ENCODE peak calls at places on chromosomes 4 and X, in seven cellular contexts. M is A673, G is cardiac fibroblast, V is suprapubic skin, P is fibroblast of mammary gland, Q is SJSA1, J is cardiac muscle cell. R is an unnamed sample.

GRCh38 chr4:126779446-126780166 is 853.2 kb upstream of the INTU start:
- DNase-seq in M (no peak), G (no peak), V (no peak), P (peak), Q (no peak), J (no peak), R (no peak)

GRCh38 chrX:154043003-154043402 is 23.3 kb upstream of the IRAK1 start:
- DNase-seq in M (no peak), G (peak), V (no peak), P (peak), Q (no peak), J (peak), R (no peak)

GRCh38 chr4:83639849-83640493 is 104.1 kb downstream of the GPAT3 start:
- DNase-seq in M (peak), G (peak), V (no peak), P (peak), Q (peak), J (peak), R (peak)

GRCh38 chr4:128979934-128980333 is 113.4 kb downstream of the SCLT1 start:
- DNase-seq in M (peak), G (peak), V (no peak), P (peak), Q (no peak), J (peak), R (peak)

GRCh38 chr4:40409835-40410234 is 74.7 kb downstream of the CHRNA9 start:
- DNase-seq in M (no peak), G (peak), V (no peak), P (peak), Q (no peak), J (peak), R (peak)

GRCh38 chr4:53646792-53647191 is 55.5 kb upstream of the LNX1 start:
- DNase-seq in M (no peak), G (no peak), V (no peak), P (no peak), Q (peak), J (no peak), R (no peak)

GRCh38 chr4:76305971-76306881 is at the start of gene STBD1:
- DNase-seq in M (peak), G (peak), V (peak), P (peak), Q (peak), J (peak), R (no peak)

GRCh38 chr4:173420324-173420752 is 21.4 kb upstream of the SCRG1 start:
- DNase-seq in M (peak), G (peak), V (no peak), P (peak), Q (peak), J (peak), R (no peak)

GRCh38 chr4:158428242-158428641 is 93.4 kb upstream of the RXFP1 start:
- DNase-seq in M (no peak), G (peak), V (no peak), P (peak), Q (peak), J (peak), R (no peak)

GRCh38 chrX:137032378-137032694 is 1.5 kb downstream of the GPR101 start:
- DNase-seq in M (no peak), G (no peak), V (no peak), P (no peak), Q (no peak), J (no peak), R (no peak)

GRCh38 chr4:10732235-10732975 is 47.8 kb upstream of the CLNK start:
- DNase-seq in M (no peak), G (no peak), V (no peak), P (no peak), Q (no peak), J (no peak), R (no peak)

GRCh38 chrX:53085661-53086229 is 3.6 kb downstream of the TSPYL2 start:
- DNase-seq in M (no peak), G (no peak), V (no peak), P (no peak), Q (no peak), J (no peak), R (no peak)

GRCh38 chr4:157911662-157912061 is 261.2 kb downstream of the GASK1B start:
- DNase-seq in M (no peak), G (no peak), V (no peak), P (no peak), Q (no peak), J (no peak), R (no peak)

GRCh38 chr4:41216294-41217019 is 2.1 kb upstream of the APBB2 start:
- DNase-seq in M (peak), G (peak), V (peak), P (peak), Q (peak), J (peak), R (peak)

GRCh38 chr4:169018406-169018805 is 8.4 kb upstream of the CBR4 start:
- DNase-seq in M (no peak), G (no peak), V (no peak), P (no peak), Q (no peak), J (no peak), R (no peak)

GRCh38 chr4:116400480-116400879 is 684.9 kb downstream of the TRAM1L1 start:
- DNase-seq in M (peak), G (no peak), V (no peak), P (no peak), Q (no peak), J (no peak), R (no peak)

GRCh38 chr4:72418458-72418857 is 150.6 kb downstream of the ADAMTS3 start:
- DNase-seq in M (peak), G (peak), V (no peak), P (peak), Q (no peak), J (peak), R (peak)

GRCh38 chr4:61389640-61390039 is 189.5 kb downstream of the ADGRL3 start:
- DNase-seq in M (no peak), G (no peak), V (no peak), P (no peak), Q (no peak), J (no peak), R (no peak)

GRCh38 chr4:141571368-141571767 is 65.0 kb upstream of the IL15 start:
- DNase-seq in M (no peak), G (peak), V (no peak), P (peak), Q (peak), J (peak), R (no peak)

GRCh38 chr4:158112612-158113011 is 60.2 kb downstream of the GASK1B start:
- DNase-seq in M (no peak), G (peak), V (no peak), P (no peak), Q (no peak), J (peak), R (no peak)

GRCh38 chrX:96770315-96770714 is 85.7 kb downstream of the DIAPH2 start:
- DNase-seq in M (peak), G (peak), V (no peak), P (peak), Q (no peak), J (peak), R (no peak)

GRCh38 chr4:7315935-7316334 is 118.8 kb downstream of the PSAPL1 start:
- DNase-seq in M (no peak), G (no peak), V (no peak), P (no peak), Q (no peak), J (no peak), R (no peak)

GRCh38 chr4:33073811-33074210 is 2353.6 kb downstream of the PCDH7 start:
- DNase-seq in M (no peak), G (peak), V (no peak), P (peak), Q (no peak), J (peak), R (no peak)

GRCh38 chr4:122146652-122147051 is 5.5 kb upstream of the BLTP1 start:
- DNase-seq in M (no peak), G (no peak), V (no peak), P (no peak), Q (no peak), J (no peak), R (no peak)

GRCh38 chrX:14676431-14676830 is 147.1 kb downstream of the GLRA2 start:
- DNase-seq in M (no peak), G (peak), V (no peak), P (peak), Q (peak), J (no peak), R (no peak)

GRCh38 chrX:39827959-39828358 is 269.8 kb downstream of the BCOR start:
- DNase-seq in M (peak), G (no peak), V (no peak), P (no peak), Q (no peak), J (no peak), R (no peak)

GRCh38 chrX:19548279-19548678 is 33.0 kb upstream of the MAP3K15 start:
- DNase-seq in M (no peak), G (no peak), V (no peak), P (no peak), Q (no peak), J (no peak), R (no peak)

GRCh38 chrX:13652256-13653021 is 502 bp upstream of the TCEANC start:
- DNase-seq in M (peak), G (peak), V (no peak), P (peak), Q (peak), J (peak), R (peak)

GRCh38 chr4:1567519-1567807 is 116.7 kb downstream of the FAM53A start:
- DNase-seq in M (no peak), G (no peak), V (no peak), P (no peak), Q (no peak), J (no peak), R (no peak)

GRCh38 chr4:38869511-38869910 is 1.9 kb downstream of the FAM114A1 start:
- DNase-seq in M (no peak), G (peak), V (no peak), P (peak), Q (no peak), J (no peak), R (no peak)
- H3K4me3 ChIP-seq in M (no peak), G (peak), V (peak), P (peak), Q (no peak), J (no peak), R (peak)

GRCh38 chr4:130053723-130054122 is 957.8 kb downstream of the C4orf33 start:
- DNase-seq in M (no peak), G (no peak), V (no peak), P (no peak), Q (no peak), J (no peak), R (no peak)
- H3K4me3 ChIP-seq in M (no peak), G (no peak), V (no peak), P (no peak), Q (no peak), J (no peak), R (no peak)

GRCh38 chrX:41339148-41339547 is 5.2 kb downstream of the DDX3X start:
- DNase-seq in M (no peak), G (no peak), V (no peak), P (no peak), Q (no peak), J (no peak), R (no peak)

GRCh38 chrX:41337140-41337539 is 3.2 kb downstream of the DDX3X start:
- DNase-seq in M (no peak), G (no peak), V (no peak), P (no peak), Q (no peak), J (no peak), R (no peak)

GRCh38 chrX:41335590-41336331 is 1.8 kb downstream of the DDX3X start:
- DNase-seq in M (no peak), G (peak), V (no peak), P (peak), Q (no peak), J (no peak), R (no peak)

GRCh38 chrX:41336447-41336846 is 2.5 kb downstream of the DDX3X start:
- DNase-seq in M (no peak), G (no peak), V (no peak), P (no peak), Q (no peak), J (no peak), R (no peak)

DNA sequence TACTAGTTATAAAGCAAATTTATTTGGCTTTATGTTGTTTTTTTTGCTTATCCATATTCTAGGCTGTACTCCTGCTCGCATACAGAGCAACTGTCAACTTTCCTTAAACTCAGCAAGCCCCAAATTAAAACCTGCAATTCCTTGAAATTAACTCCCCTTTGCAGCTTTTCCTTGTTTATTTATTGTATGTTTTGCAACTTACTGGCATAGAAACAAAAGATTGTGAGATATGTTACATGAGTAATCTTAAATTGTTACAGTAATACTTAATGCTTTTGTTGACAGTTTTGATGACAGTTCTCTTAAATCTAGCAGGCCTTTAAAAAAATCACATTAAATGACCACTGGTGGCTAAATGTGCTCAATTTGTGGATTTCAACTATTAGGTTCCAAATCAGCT is 4.5 kb downstream of the DDX3X start:
- DNase-seq in M (no peak), G (no peak), V (no peak), P (no peak), Q (no peak), J (no peak), R (no peak)
- H3K4me3 ChIP-seq in M (no peak), G (no peak), V (peak), P (no peak), Q (no peak), J (no peak), R (peak)

DNA sequence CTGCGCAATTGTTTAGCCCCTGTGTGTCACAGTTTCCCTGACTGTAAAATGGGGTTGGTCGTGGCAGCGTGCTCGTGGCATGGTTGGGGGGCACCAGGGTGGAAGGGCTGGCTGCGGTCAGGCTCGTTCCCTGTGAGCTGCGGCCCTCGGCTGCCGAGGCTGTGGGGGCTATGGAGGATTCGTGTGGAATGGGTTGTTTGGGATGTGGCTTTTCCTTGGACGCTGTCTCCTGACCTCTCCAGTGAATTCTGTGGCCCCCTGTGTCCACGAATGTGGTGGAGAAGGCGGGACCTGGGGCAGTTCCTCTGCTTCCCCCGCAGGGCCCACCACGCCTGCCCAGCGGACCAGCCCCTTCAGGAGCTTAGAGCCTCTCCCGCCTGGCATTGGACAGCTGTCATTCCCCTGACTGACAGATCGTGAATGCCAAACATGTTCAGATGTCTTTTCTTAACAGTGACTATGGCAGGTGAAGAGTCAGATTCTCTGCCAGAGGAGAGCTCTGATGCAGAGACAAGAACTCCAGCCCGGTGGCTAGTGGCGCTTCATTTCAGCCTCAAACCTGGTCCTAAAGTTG is 17.2 kb upstream of the HGFAC start:
- DNase-seq in M (no peak), G (no peak), V (no peak), P (no peak), Q (no peak), J (no peak), R (no peak)
- H3K4me3 ChIP-seq in M (no peak), G (no peak), V (no peak), P (no peak), Q (no peak), J (no peak), R (no peak)

GRCh38 chr4:113471141-113471860 is 290.2 kb downstream of the CAMK2D start:
- DNase-seq in M (no peak), G (peak), V (no peak), P (peak), Q (no peak), J (peak), R (no peak)

GRCh38 chr4:113469023-113469390 is 292.5 kb downstream of the CAMK2D start:
- DNase-seq in M (no peak), G (peak), V (no peak), P (peak), Q (peak), J (peak), R (no peak)

GRCh38 chr4:113469926-113470325 is 291.6 kb downstream of the CAMK2D start:
- DNase-seq in M (no peak), G (no peak), V (no peak), P (no peak), Q (no peak), J (no peak), R (no peak)

GRCh38 chr4:113468165-113469022 is 293.1 kb downstream of the CAMK2D start:
- DNase-seq in M (peak), G (peak), V (no peak), P (peak), Q (peak), J (peak), R (peak)

GRCh38 chr4:113467581-113467980 is 294.0 kb downstream of the CAMK2D start:
- DNase-seq in M (no peak), G (peak), V (no peak), P (peak), Q (no peak), J (peak), R (no peak)
- H3K4me3 ChIP-seq in M (no peak), G (peak), V (peak), P (peak), Q (peak), J (no peak), R (no peak)

DNA sequence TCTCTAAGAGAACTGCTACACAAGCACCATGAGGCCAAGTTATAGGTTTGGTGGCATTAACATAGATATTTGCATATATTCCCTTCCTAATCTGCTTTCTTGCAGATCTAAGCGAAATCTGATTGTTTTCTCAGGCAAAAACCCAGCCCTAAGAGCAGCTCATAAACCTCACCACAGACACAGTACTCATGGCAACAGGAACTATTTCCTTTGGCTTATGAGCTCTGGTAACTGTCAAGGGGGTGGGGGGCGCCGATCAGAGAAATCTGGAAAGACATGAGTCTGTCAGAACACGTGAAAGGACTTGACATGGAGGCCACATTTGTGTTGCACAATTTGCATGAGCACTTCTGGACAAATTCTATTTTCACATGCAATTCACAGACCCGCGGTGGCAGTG is 83.7 kb downstream of the MGST2 start:
- DNase-seq in M (no peak), G (no peak), V (no peak), P (no peak), Q (no peak), J (no peak), R (no peak)
- H3K4me3 ChIP-seq in M (no peak), G (no peak), V (no peak), P (no peak), Q (no peak), J (no peak), R (no peak)

GRCh38 chr4:153684182-153685073 is at the start of gene TLR2:
- DNase-seq in M (peak), G (no peak), V (peak), P (peak), Q (no peak), J (peak), R (no peak)
- H3K4me3 ChIP-seq in M (peak), G (peak), V (peak), P (peak), Q (peak), J (peak), R (peak)

DNA sequence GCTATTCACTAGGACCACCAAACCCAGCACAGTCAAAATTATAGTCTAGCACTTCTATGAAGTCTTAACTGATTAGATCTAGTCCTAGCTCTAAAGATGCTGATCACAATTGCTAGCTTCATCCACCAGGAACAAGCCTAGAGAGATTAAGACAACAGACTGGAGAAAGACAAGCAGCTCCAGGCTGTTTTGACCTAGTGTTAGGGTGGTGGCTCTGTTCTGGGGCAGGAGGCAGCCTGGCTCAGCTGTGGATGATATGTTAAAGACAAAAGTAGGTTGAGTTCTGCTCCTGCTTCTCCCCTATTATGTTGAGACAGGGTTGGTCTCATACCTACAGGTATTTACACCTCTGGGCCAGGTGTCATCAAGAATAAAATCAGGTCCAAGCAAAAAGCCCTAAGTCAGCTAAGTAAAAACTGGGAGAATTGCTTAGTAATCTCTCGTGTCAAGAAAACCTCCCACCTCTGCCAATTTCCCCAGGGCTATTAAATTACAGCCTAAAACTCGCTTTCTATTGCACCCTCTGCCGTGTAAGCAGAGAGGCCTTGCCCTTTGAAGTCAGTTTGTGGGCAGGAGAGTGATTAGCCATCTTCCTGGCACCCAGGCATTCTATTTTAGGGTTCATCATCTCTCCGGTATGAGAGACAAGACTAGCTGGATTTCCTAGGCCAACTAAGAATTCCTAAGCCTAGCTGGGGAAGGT is 39.9 kb downstream of the RAB40AL start:
- DNase-seq in M (no peak), G (peak), V (no peak), P (peak), Q (no peak), J (peak), R (no peak)
- H3K4me3 ChIP-seq in M (no peak), G (no peak), V (no peak), P (no peak), Q (no peak), J (no peak), R (no peak)

GRCh38 chr4:188429965-188430364 is 290.7 kb downstream of the TRIML1 start:
- DNase-seq in M (no peak), G (no peak), V (no peak), P (no peak), Q (no peak), J (no peak), R (no peak)

GRCh38 chr4:188430384-188430783 is 291.1 kb downstream of the TRIML1 start:
- DNase-seq in M (no peak), G (no peak), V (no peak), P (no peak), Q (no peak), J (no peak), R (no peak)

GRCh38 chr4:188433916-188434315 is 294.7 kb downstream of the TRIML1 start:
- DNase-seq in M (no peak), G (peak), V (no peak), P (peak), Q (no peak), J (no peak), R (no peak)

GRCh38 chr4:188432328-188432727 is 293.1 kb downstream of the TRIML1 start:
- DNase-seq in M (peak), G (no peak), V (no peak), P (no peak), Q (no peak), J (peak), R (no peak)

DNA sequence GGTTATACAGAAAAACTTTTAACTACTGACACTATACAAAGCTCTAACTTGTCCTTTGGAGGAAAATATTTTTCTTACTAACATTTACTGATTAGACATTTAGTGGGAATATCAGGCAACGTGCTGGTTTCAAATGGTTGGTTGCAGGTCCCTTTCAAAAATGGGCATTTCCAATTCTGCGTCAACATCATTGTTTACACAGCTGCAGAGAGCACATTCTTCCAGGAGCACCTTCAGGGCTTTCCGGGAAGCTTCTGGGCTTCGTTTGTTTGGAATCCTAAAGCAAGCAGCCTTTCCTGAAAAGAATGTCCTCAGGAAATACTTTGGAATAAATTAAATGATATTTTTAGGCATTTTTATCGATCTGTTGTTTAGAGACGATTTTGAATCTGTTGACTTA is 289.7 kb downstream of the TRIML1 start:
- DNase-seq in M (no peak), G (peak), V (no peak), P (no peak), Q (no peak), J (peak), R (no peak)
- H3K4me3 ChIP-seq in M (no peak), G (no peak), V (no peak), P (no peak), Q (no peak), J (no peak), R (no peak)

GRCh38 chr4:5928241-5928640 is 35.4 kb upstream of the CRMP1 start:
- DNase-seq in M (no peak), G (no peak), V (no peak), P (peak), Q (no peak), J (peak), R (no peak)
- H3K4me3 ChIP-seq in M (no peak), G (no peak), V (no peak), P (no peak), Q (no peak), J (no peak), R (no peak)

R was measured in HFF-Myc.